ENCODE peak calls at places on chromosomes 16 and 17, in six cellular contexts. I is NCI-H2029; C is activated CD8-positive, alpha-beta memory T cell treated with anti-CD3 and anti-CD28 coated beads, Interleukin-2, amount 50 U/mL, for 4 hours; L is memory B cell; T is A549; U is HS-5. Z is an unnamed sample.

GRCh38 chr17:43559161-43559816 is 13.1 kb upstream of the ETV4 start:
- DNase-seq in L (no peak), T (no peak), I (no peak), C (no peak), U (no peak), Z (no peak)

GRCh38 chr16:66166451-66166850 is 200.0 kb upstream of the CDH5 start:
- DNase-seq in I (no peak), U (no peak), L (no peak), C (no peak), T (no peak), Z (no peak)

GRCh38 chr17:48241131-48241591 is 133.6 kb downstream of the SNX11 start:
- DNase-seq in C (no peak), U (peak; percentile 69), T (peak; percentile 90), L (no peak), I (no peak), Z (peak; percentile 28)

GRCh38 chr17:59533694-59534093 is 31.7 kb upstream of the DHX40 start:
- DNase-seq in L (no peak), T (no peak), C (no peak), U (no peak), I (no peak), Z (no peak)

GRCh38 chr17:45813051-45813731 is 29.1 kb downstream of the CRHR1 start:
- DNase-seq in T (no peak), I (no peak), L (no peak), C (no peak), U (no peak), Z (no peak)

GRCh38 chr16:82735176-82735575 is 108.4 kb downstream of the CDH13 start:
- DNase-seq in U (no peak), C (no peak), T (no peak), L (no peak), I (no peak), Z (no peak)

GRCh38 chr17:66494023-66494803 is 191.8 kb downstream of the PRKCA start:
- DNase-seq in I (no peak), T (peak; percentile 65), U (peak; percentile 93), C (no peak), L (no peak), Z (no peak)

GRCh38 chr17:59680314-59680713 is 26.9 kb downstream of the PTRH2 start:
- DNase-seq in I (no peak), T (no peak), L (no peak), U (no peak), C (no peak), Z (no peak)

GRCh38 chr16:12132290-12132689 is 155.8 kb downstream of the SNX29 start:
- DNase-seq in I (no peak), T (no peak), L (no peak), U (peak; percentile 11), C (no peak), Z (no peak)

GRCh38 chr16:51310159-51310558 is 159.1 kb upstream of the SALL1 start:
- DNase-seq in I (no peak), T (no peak), U (no peak), L (no peak), C (no peak), Z (no peak)

GRCh38 chr16:77949445-77949844 is 72.9 kb upstream of the CLEC3A start:
- DNase-seq in C (no peak), I (no peak), L (no peak), T (no peak), U (no peak), Z (no peak)

GRCh38 chr16:66988197-66988788 is at the start of gene CES4A:
- DNase-seq in I (no peak), L (no peak), C (no peak), T (no peak), U (no peak), Z (no peak)

GRCh38 chr17:29711588-29712385 is 89.1 kb upstream of the CORO6 start:
- DNase-seq in T (no peak), L (no peak), U (no peak), I (no peak), C (no peak), Z (no peak)

GRCh38 chr17:58447039-58447975 is 30.0 kb upstream of the RNF43 start:
- DNase-seq in C (peak; percentile 54), L (peak; percentile 52), T (peak; percentile 92), U (peak; percentile 31), I (peak; percentile 65), Z (peak; percentile 26)

GRCh38 chr16:88527186-88527936 is 42.8 kb upstream of the ZC3H18 start:
- DNase-seq in U (no peak), I (no peak), L (peak; percentile 78), T (peak; percentile 57), C (peak; percentile 69), Z (peak; percentile 48)

GRCh38 chr16:58507195-58507962 is 7.4 kb downstream of the NDRG4 start:
- DNase-seq in I (no peak), U (no peak), L (no peak), C (no peak), T (no peak), Z (no peak)

GRCh38 chr16:83960521-83961249 is 7.4 kb upstream of the NECAB2 start:
- DNase-seq in C (no peak), U (no peak), T (no peak), L (no peak), I (no peak), Z (no peak)

GRCh38 chr16:50974438-50975036 is 176.5 kb downstream of the SALL1 start:
- DNase-seq in C (no peak), U (no peak), I (no peak), T (no peak), L (no peak), Z (no peak)

GRCh38 chr17:39276113-39276512 is 50.4 kb upstream of the STAC2 start:
- DNase-seq in C (no peak), L (no peak), T (no peak), I (no peak), U (no peak), Z (no peak)

GRCh38 chr16:46690281-46691178 is 1.1 kb downstream of the ORC6 start:
- DNase-seq in T (no peak), I (no peak), L (no peak), U (no peak), C (no peak), Z (no peak)

GRCh38 chr17:4161179-4161559 is 18.2 kb downstream of the CYB5D2 start:
- DNase-seq in I (no peak), C (no peak), L (no peak), T (peak; percentile 90), U (peak; percentile 22), Z (no peak)

GRCh38 chr17:15779119-15779518 is 47.0 kb downstream of the TBC1D26 start:
- DNase-seq in I (no peak), U (no peak), C (no peak), L (no peak), T (no peak), Z (no peak)

GRCh38 chr17:36726199-36726598 is 124.8 kb downstream of the MRM1 start:
- DNase-seq in T (no peak), I (no peak), U (no peak), L (no peak), C (no peak), Z (no peak)

GRCh38 chr17:57861737-57862409 is 12.0 kb upstream of the MRPS23 start:
- DNase-seq in T (peak; percentile 65), L (no peak), C (no peak), U (no peak), I (no peak), Z (no peak)

GRCh38 chr17:66569572-66569971 is 265.3 kb upstream of the CACNG5 start:
- DNase-seq in C (no peak), T (no peak), L (no peak), U (no peak), I (no peak), Z (no peak)

GRCh38 chr16:19860146-19861030 is 24.3 kb downstream of the GPRC5B start:
- DNase-seq in C (no peak), I (no peak), U (no peak), T (no peak), L (no peak), Z (no peak)

GRCh38 chr16:85616608-85617311 is 3.6 kb downstream of the GSE1 start:
- DNase-seq in I (no peak), C (no peak), L (peak; percentile 24), U (no peak), T (no peak), Z (no peak)